ENCODE peak calls at places on chromosomes 5 and 9, in six cellular contexts. R, J, Y, E, G and L are unnamed samples.

GRCh38 chr9:134488251-134488900 is 153.2 kb upstream of the COL5A1 start:
- DNase-seq in Y (no peak), R (no peak), J (no peak), E (no peak), G (no peak), L (no peak)

GRCh38 chr5:158303261-158303660 is 444.3 kb upstream of the CLINT1 start:
- DNase-seq in G (no peak), E (no peak), R (no peak), Y (no peak), J (no peak), L (no peak)

GRCh38 chr5:88663793-88664216 is 219.2 kb downstream of the MEF2C start:
- DNase-seq in Y (no peak), E (no peak), J (no peak), G (no peak), R (no peak), L (no peak)

GRCh38 chr5:157389103-157389502 is 70.9 kb upstream of the NIPAL4 start:
- DNase-seq in R (no peak), Y (no peak), G (no peak), J (no peak), E (no peak), L (no peak)

GRCh38 chr9:99249619-99250018 is 27.5 kb downstream of the SEC61B start:
- DNase-seq in G (no peak), R (no peak), Y (no peak), J (no peak), E (no peak), L (no peak)

GRCh38 chr5:128475693-128476092 is 62.4 kb downstream of the FBN2 start:
- DNase-seq in G (no peak), E (no peak), Y (no peak), J (no peak), R (no peak), L (no peak)

GRCh38 chr5:155082401-155082800 is 68.8 kb downstream of the KIF4B start:
- DNase-seq in J (no peak), G (no peak), E (no peak), Y (no peak), R (no peak), L (no peak)

GRCh38 chr5:119501671-119502179 is 49.4 kb downstream of the HSD17B4 start:
- DNase-seq in J (no peak), G (no peak), Y (peak; percentile 30), R (no peak), E (no peak), L (no peak)

GRCh38 chr5:153896701-153897100 is 142.0 kb downstream of the FAM114A2 start:
- DNase-seq in G (no peak), R (no peak), Y (no peak), E (no peak), J (peak; percentile 22), L (no peak)

DNA sequence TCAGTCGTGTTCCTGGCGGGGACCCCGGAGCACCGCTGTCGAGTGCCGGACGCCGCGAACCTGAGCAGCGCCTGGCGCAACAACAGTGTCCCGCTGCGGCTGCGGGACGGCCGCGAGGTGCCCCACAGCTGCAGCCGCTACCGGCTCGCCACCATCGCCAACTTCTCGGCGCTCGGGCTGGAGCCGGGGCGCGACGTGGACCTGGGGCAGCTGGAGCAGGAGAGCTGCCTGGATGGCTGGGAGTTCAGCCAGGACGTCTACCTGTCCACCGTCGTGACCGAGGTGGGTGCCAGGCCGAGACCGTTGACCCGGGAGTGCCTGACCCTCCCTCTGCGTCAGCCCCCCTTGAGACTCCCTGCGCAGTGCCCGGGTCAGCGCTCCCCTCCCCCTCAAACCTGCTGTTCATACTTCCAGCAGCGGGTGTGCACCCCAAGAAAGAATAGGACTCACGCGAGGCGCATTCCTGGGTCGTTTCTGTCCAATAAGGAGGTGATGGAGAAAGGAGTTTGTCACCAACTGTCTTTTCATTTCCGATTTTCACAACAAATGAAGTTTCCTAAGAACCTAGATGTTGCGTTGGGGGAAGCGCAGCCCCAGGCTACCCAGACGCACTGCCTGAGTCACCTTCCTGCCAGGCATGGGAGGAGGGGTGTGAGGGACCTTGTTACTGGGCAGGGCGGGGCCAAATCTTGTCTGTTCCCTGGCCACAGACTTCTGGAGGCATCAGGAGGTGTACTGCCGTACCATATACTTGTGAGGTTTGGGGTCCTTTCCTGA is 722 bp downstream of the SLC22A4 start:
- DNase-seq in G (peak; percentile 76), J (no peak), E (no peak), R (peak; percentile 55), Y (peak; percentile 55), L (peak; percentile 91)
- TF ChIP-seq POLR2A in G (no peak), J (no peak), E (no peak), R (no peak), Y (peak; percentile 59), L (no peak)

GRCh38 chr5:143054480-143054941 is 284.3 kb downstream of the ARHGAP26 start:
- DNase-seq in R (no peak), G (no peak), J (no peak), E (no peak), Y (no peak), L (no peak)
- TF ChIP-seq POLR2A in R (no peak), G (no peak), J (no peak), E (no peak), Y (no peak), L (no peak)

GRCh38 chr5:127229185-127229889 is 61.3 kb upstream of the MEGF10 start:
- DNase-seq in R (peak; percentile 61), E (no peak), Y (peak; percentile 53), G (peak; percentile 81), J (peak; percentile 10), L (peak; percentile 89)
- TF ChIP-seq POLR2A in R (no peak), E (no peak), Y (no peak), G (no peak), J (no peak), L (no peak)

DNA sequence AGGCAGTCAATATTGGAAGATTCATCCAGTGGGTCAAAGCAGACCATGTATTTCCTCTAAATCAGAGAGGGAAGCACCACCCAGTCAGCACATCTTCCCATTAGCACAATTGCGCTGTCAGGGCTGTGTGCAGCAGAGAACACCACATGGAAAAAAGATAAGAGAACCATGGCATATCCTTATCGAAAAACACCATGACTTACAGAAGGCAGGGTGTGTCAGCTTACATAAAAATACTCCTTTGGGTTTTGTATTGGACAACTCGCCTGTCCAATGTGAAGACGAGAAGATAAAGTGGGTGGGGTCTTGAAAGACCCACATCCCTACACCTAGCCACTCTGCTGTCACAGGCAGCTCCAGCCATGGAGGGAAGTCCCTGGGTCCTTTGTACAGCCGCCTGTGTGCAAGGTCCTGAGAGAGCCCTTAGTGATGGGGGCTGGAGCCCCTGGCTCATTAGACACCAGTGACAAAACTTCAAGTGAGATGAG is 71.9 kb upstream of the SPATA31E1 start:
- DNase-seq in G (no peak), J (no peak), E (no peak), Y (no peak), R (no peak), L (no peak)
- TF ChIP-seq POLR2A in G (no peak), J (no peak), E (no peak), Y (no peak), R (no peak), L (no peak)